ENCODE peak calls at places on chromosome 5, in seven cellular contexts. K is left cardiac atrium, I is sciatic nerve, P is ELR, D is SK-N-DZ, C is heart right ventricle, Y is endodermal cell. J is an unnamed sample.

GRCh38 chr5:40630166-40630565 is 49.5 kb upstream of the PTGER4 start:
- DNase-seq in K (no peak), I (no peak), P (no peak), D (no peak), C (no peak), Y (no peak), J (no peak)

GRCh38 chr5:98483301-98483700 is 290.2 kb upstream of the RGMB start:
- DNase-seq in K (no peak), I (no peak), P (peak), D (no peak), C (no peak), Y (no peak), J (no peak)

GRCh38 chr5:134124289-134125194 is 10.1 kb downstream of the TCF7 start:
- DNase-seq in K (no peak), I (peak), P (peak), D (no peak), C (no peak), Y (no peak), J (no peak)

GRCh38 chr5:68962632-68963484 is 131.0 kb upstream of the SLC30A5 start:
- DNase-seq in K (peak), I (peak), P (peak), D (peak), C (peak), Y (peak), J (peak)

GRCh38 chr5:176712546-176713297 is 65.4 kb downstream of the TSPAN17 start:
- DNase-seq in K (no peak), I (no peak), P (no peak), D (no peak), C (no peak), Y (peak), J (no peak)

GRCh38 chr5:180159756-180160155 is 49.3 kb downstream of the RASGEF1C start:
- DNase-seq in K (no peak), I (peak), P (no peak), D (no peak), C (no peak), Y (no peak), J (no peak)

GRCh38 chr5:55134053-55134722 is 25.8 kb upstream of the GPX8 start:
- DNase-seq in K (no peak), I (no peak), P (no peak), D (no peak), C (no peak), Y (no peak), J (no peak)

GRCh38 chr5:175743676-175744210 is 85.9 kb downstream of the HRH2 start:
- DNase-seq in K (no peak), I (no peak), P (peak), D (no peak), C (no peak), Y (peak), J (peak)

GRCh38 chr5:9932770-9933169 is 302.6 kb upstream of the TAS2R1 start:
- DNase-seq in K (no peak), I (no peak), P (peak), D (peak), C (no peak), Y (no peak), J (peak)

GRCh38 chr5:177964471-177964870 is 31.6 kb downstream of the PROP1 start:
- DNase-seq in K (no peak), I (no peak), P (no peak), D (no peak), C (no peak), Y (peak), J (no peak)

GRCh38 chr5:180078348-180078747 is 6.8 kb upstream of the RNF130 start:
- DNase-seq in K (no peak), I (no peak), P (no peak), D (no peak), C (no peak), Y (no peak), J (no peak)

GRCh38 chr5:172765766-172766286 is 5.2 kb downstream of the DUSP1 start:
- DNase-seq in K (no peak), I (peak), P (no peak), D (peak), C (no peak), Y (no peak), J (no peak)

GRCh38 chr5:90941002-90941720 is 382.6 kb downstream of the ADGRV1 start:
- DNase-seq in K (no peak), I (no peak), P (no peak), D (no peak), C (no peak), Y (no peak), J (no peak)